ENCODE peak calls at places on chromosomes 4 and X, in four cellular contexts. T is RWPE2; A is neuronal stem cell; D is CD8-positive, alpha-beta T cell. H is an unnamed sample. For H3K36me3, the result is how much of the 10 kb centered on the place peaks cover.

GRCh38 chrX:69070949-69071650 is 94.2 kb downstream of the PJA1 start:
- DNase-seq in D (no peak), T (no peak), A (no peak), H (no peak)

GRCh38 chrX:38879631-38880220 is 78.5 kb downstream of the MID1IP1 start:
- DNase-seq in D (no peak), A (no peak), T (no peak), H (no peak)

GRCh38 chrX:54182194-54182863 is 725 bp downstream of the FAM120C start:
- DNase-seq in A (peak), T (peak), D (peak), H (no peak)

GRCh38 chrX:23373129-23373804 is 38.6 kb downstream of the PTCHD1 start:
- DNase-seq in A (no peak), T (no peak), D (no peak), H (no peak)

GRCh38 chr4:87490664-87491369 is 38.4 kb downstream of the SPARCL1 start:
- DNase-seq in D (no peak), A (no peak), T (no peak), H (no peak)

GRCh38 chr4:145436793-145437192 is 44.9 kb upstream of the SMAD1 start:
- DNase-seq in D (no peak), T (no peak), A (no peak), H (no peak)

GRCh38 chr4:123340381-123340701 is 56.3 kb upstream of the SPRY1 start:
- DNase-seq in D (no peak), A (no peak), T (no peak), H (no peak)

GRCh38 chrX:30992381-30992904 is 79.4 kb downstream of the FTHL17 start:
- DNase-seq in T (no peak), D (no peak), A (no peak), H (no peak)

GRCh38 chrX:109914114-109914849 is 88.6 kb upstream of the TMEM164 start:
- DNase-seq in T (no peak), D (no peak), A (no peak), H (no peak)

GRCh38 chr4:111127842-111128241 is 505.0 kb upstream of the PITX2 start:
- DNase-seq in D (no peak), T (no peak), A (no peak), H (no peak)

GRCh38 chr4:186939226-186939625 is 215.6 kb upstream of the FAT1 start:
- DNase-seq in A (no peak), T (no peak), D (no peak), H (no peak)

GRCh38 chr4:159655547-159655946 is 552.7 kb downstream of the RAPGEF2 start:
- DNase-seq in A (no peak), D (no peak), T (no peak), H (no peak)

GRCh38 chrX:97310373-97310772 is 426.7 kb downstream of the RPA4 start:
- DNase-seq in D (no peak), A (peak), T (no peak), H (peak)

GRCh38 chrX:68261060-68261672 is 172.1 kb downstream of the OPHN1 start:
- DNase-seq in A (no peak), T (no peak), D (no peak), H (no peak)

GRCh38 chr4:15451866-15452765 is 17.6 kb upstream of the CC2D2A start:
- DNase-seq in A (no peak), T (no peak), D (no peak), H (no peak)

GRCh38 chr4:145380123-145380522 is 101.5 kb upstream of the SMAD1 start:
- DNase-seq in A (no peak), T (no peak), D (no peak), H (no peak)

GRCh38 chrX:1416327-1416784 is 24.4 kb upstream of the SLC25A6 start:
- DNase-seq in D (no peak), A (no peak), T (no peak), H (no peak)

GRCh38 chrX:56368962-56369361 is 136.8 kb downstream of the KLF8 start:
- DNase-seq in T (no peak), D (no peak), A (no peak), H (no peak)

GRCh38 chr4:95761871-95762270 is 78.0 kb upstream of the PDHA2 start:
- DNase-seq in T (no peak), D (no peak), A (no peak), H (no peak)

GRCh38 chr4:102536768-102537167 is 35.6 kb downstream of the NFKB1 start:
- DNase-seq in T (no peak), D (no peak), A (no peak), H (no peak)

GRCh38 chrX:108167211-108167872 is 75.8 kb downstream of the ATG4A start:
- DNase-seq in D (no peak), T (no peak), A (no peak), H (no peak)

GRCh38 chrX:21529771-21530170 is 128.4 kb downstream of the KLHL34 start:
- DNase-seq in A (no peak), T (no peak), D (no peak), H (peak)

GRCh38 chr4:40749717-40750460 is at the start of gene NSUN7:
- DNase-seq in D (peak), A (peak), T (no peak), H (no peak)

GRCh38 chr4:102525099-102525498 is 23.9 kb downstream of the NFKB1 start:
- DNase-seq in D (no peak), A (no peak), T (no peak), H (no peak)

GRCh38 chrX:77436271-77436670 is 10.9 kb upstream of the FGF16 start:
- DNase-seq in T (no peak), A (no peak), D (no peak), H (no peak)

GRCh38 chr4:163332526-163333405 is at the start of gene NPY1R:
- DNase-seq in T (peak), D (no peak), A (peak), H (peak)

GRCh38 chr4:148874331-148874730 is 432.1 kb upstream of the NR3C2 start:
- DNase-seq in T (no peak), D (no peak), A (no peak), H (no peak)

GRCh38 chrX:63719633-63720032 is 65.4 kb downstream of the ARHGEF9 start:
- DNase-seq in A (no peak), T (no peak), D (no peak), H (no peak)
- H3K36me3 ChIP-seq in A (under half), T (under half), D (under half), H (under half)

DNA sequence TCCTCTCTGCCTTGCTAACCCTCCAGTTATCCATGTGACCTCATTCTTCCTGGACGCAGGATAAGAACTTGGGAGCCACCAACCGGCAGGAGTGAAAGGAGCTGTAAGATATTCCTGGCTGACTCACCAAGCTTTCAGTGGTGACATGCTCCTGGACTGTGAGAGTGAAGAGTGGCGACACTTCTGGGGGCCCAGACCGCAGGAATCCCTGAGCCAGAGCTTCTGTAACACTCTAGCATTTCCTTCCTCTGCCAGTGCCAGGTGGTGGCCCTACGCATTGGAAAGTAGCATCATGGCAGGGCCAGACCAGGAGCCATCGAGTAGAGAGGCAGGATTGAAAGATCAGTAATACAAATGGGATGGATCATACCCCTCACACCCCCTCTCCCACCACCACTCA is 474.3 kb downstream of the ACTRT1 start:
- DNase-seq in T (no peak), D (no peak), A (no peak), H (no peak)
- H3K36me3 ChIP-seq in T (under half), D (under half), A (under half), H (under half)

GRCh38 chr4:10114607-10115006 is 2.0 kb downstream of the WDR1 start:
- DNase-seq in D (no peak), T (no peak), A (no peak), H (no peak)
- H3K36me3 ChIP-seq in D (half or more), T (half or more), A (under half), H (under half)

GRCh38 chrX:40050532-40050931 is 47.2 kb downstream of the BCOR start:
- DNase-seq in A (no peak), D (no peak), T (no peak), H (no peak)
- H3K36me3 ChIP-seq in A (under half), D (under half), T (half or more), H (half or more)

GRCh38 chr4:8046925-8047541 is 107.4 kb upstream of the AFAP1 start:
- DNase-seq in A (no peak), D (no peak), T (no peak), H (no peak)
- H3K36me3 ChIP-seq in A (under half), D (under half), T (under half), H (under half)

H was measured in SK-N-MC.